ENCODE peak calls at places on chromosome 10, in four cellular contexts. K is mesothelial cell of epicardium, S is HFFc6, P is BE2C. M is an unnamed sample.

GRCh38 chr10:122486396-122487080 is 25.2 kb downstream of the HTRA1 start:
- DNase-seq in P (no peak), S (no peak), K (no peak), M (no peak)

GRCh38 chr10:34526758-34527730 is 288.1 kb downstream of the PARD3 start:
- DNase-seq in K (no peak), P (no peak), S (peak), M (no peak)

GRCh38 chr10:103917326-103918052 is 495 bp downstream of the STN1 start:
- DNase-seq in S (no peak), P (peak), K (no peak), M (no peak)

GRCh38 chr10:77794256-77795142 is 132.1 kb downstream of the DLG5 start:
- DNase-seq in K (no peak), S (no peak), P (no peak), M (no peak)

GRCh38 chr10:16787361-16787791 is 29.8 kb downstream of the RSU1 start:
- DNase-seq in K (no peak), P (no peak), S (no peak), M (no peak)

GRCh38 chr10:16809074-16809718 is 8.0 kb downstream of the RSU1 start:
- DNase-seq in P (peak), K (no peak), S (peak), M (peak)

GRCh38 chr10:84193327-84193726 is 1.0 kb upstream of the CDHR1 start:
- DNase-seq in S (no peak), K (no peak), P (no peak), M (no peak)

GRCh38 chr10:103451091-103451801 is 924 bp downstream of the CALHM2 start:
- DNase-seq in K (no peak), S (peak), P (peak), M (no peak)

GRCh38 chr10:93421426-93421825 is 60.7 kb downstream of the MYOF start:
- DNase-seq in K (no peak), S (no peak), P (no peak), M (no peak)

GRCh38 chr10:61211468-61211867 is 241.7 kb downstream of the TMEM26 start:
- DNase-seq in K (no peak), S (no peak), P (no peak), M (no peak)

GRCh38 chr10:794382-794956 is 105.0 kb upstream of the DIP2C start:
- DNase-seq in S (peak), K (no peak), P (peak), M (no peak)

GRCh38 chr10:28991738-28992270 is 297.1 kb upstream of the LYZL1 start:
- DNase-seq in P (peak), K (no peak), S (no peak), M (peak)

GRCh38 chr10:15370212-15370740 is 813 bp downstream of the FAM171A1 start:
- DNase-seq in K (peak), P (peak), S (peak), M (no peak)

GRCh38 chr10:61640876-61641275 is 21.9 kb upstream of the CABCOCO1 start:
- DNase-seq in S (no peak), K (no peak), P (no peak), M (no peak)

GRCh38 chr10:87861953-87862643 is 1.2 kb downstream of the KLLN start:
- DNase-seq in K (peak), S (peak), P (peak), M (peak)

GRCh38 chr10:101511938-101512337 is 76.1 kb downstream of the POLL start:
- DNase-seq in P (no peak), S (no peak), K (no peak), M (no peak)

GRCh38 chr10:97279121-97279815 is 13.2 kb downstream of the ARHGAP19 start:
- DNase-seq in S (no peak), K (no peak), P (no peak), M (no peak)

GRCh38 chr10:103636492-103636891 is 143.0 kb downstream of the NEURL1 start:
- DNase-seq in K (no peak), S (no peak), P (no peak), M (no peak)

GRCh38 chr10:60433684-60434083 is 44.0 kb upstream of the ANK3 start:
- DNase-seq in S (peak), P (no peak), K (no peak), M (no peak)

GRCh38 chr10:87541114-87541513 is 36.4 kb downstream of the MINPP1 start:
- DNase-seq in P (no peak), K (no peak), S (peak), M (no peak)

GRCh38 chr10:77428776-77429395 is 208.7 kb downstream of the KCNMA1 start:
- DNase-seq in K (no peak), S (peak), P (peak), M (no peak)

GRCh38 chr10:116864436-116864835 is 15.1 kb downstream of the ENO4 start:
- DNase-seq in K (no peak), P (no peak), S (no peak), M (no peak)

GRCh38 chr10:3090914-3091313 is 23.6 kb downstream of the PFKP start:
- DNase-seq in K (no peak), P (no peak), S (peak), M (no peak)

GRCh38 chr10:112839928-112840654 is 110.0 kb upstream of the TCF7L2 start:
- DNase-seq in K (no peak), S (no peak), P (no peak), M (no peak)

GRCh38 chr10:54130394-54130793 is 670.6 kb downstream of the PCDH15 start:
- DNase-seq in P (no peak), K (no peak), S (no peak), M (no peak)

GRCh38 chr10:54137396-54137795 is 663.6 kb downstream of the PCDH15 start:
- DNase-seq in P (no peak), K (no peak), S (no peak), M (no peak)

GRCh38 chr10:54131833-54132232 is 669.2 kb downstream of the PCDH15 start:
- DNase-seq in P (no peak), K (no peak), S (no peak), M (no peak)

DNA sequence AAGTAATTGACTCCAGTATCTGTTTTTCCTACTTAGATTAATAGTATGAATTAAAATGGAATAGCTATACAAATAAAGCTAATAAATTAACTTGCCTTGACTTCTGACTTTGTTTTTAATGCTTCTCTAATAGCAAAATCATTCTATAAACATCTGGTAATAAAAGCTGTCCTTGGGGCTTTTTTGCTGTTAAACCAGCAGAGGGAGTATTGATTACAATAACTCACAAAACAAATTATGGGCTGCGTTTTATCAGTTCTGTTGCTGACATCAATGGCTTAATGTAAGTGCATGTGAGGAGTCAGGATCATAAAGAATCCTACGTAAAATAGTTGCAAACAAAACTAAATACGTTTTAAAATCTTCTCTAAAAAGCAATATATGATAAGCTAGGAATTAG is 667.8 kb downstream of the PCDH15 start:
- DNase-seq in S (no peak), P (no peak), K (no peak), M (no peak)
- TF ChIP-seq CTCF in S (no peak), P (peak), K (peak), M (peak)

GRCh38 chr10:35613597-35614226 is 8.6 kb downstream of the GJD4 start:
- DNase-seq in P (no peak), S (peak), K (no peak), M (no peak)
- TF ChIP-seq CTCF in P (peak), S (peak), K (no peak), M (peak)

GRCh38 chr10:73167557-73168485 is at the start of the genes ECD and FAM149B1:
- DNase-seq in K (peak), S (peak), P (peak), M (peak)
- TF ChIP-seq CTCF in K (no peak), S (peak), P (no peak), M (no peak)

GRCh38 chr10:75189266-75190096 is 21.1 kb upstream of the VDAC2 start:
- DNase-seq in K (no peak), P (no peak), S (no peak), M (no peak)

GRCh38 chr10:75187961-75188426 is 22.6 kb upstream of the VDAC2 start:
- DNase-seq in S (peak), P (peak), K (no peak), M (peak)

GRCh38 chr10:75197066-75197465 is 13.5 kb upstream of the VDAC2 start:
- DNase-seq in K (no peak), S (no peak), P (no peak), M (no peak)

GRCh38 chr10:75195035-75195763 is 15.4 kb upstream of the VDAC2 start:
- DNase-seq in S (peak), P (no peak), K (no peak), M (no peak)

GRCh38 chr10:75191821-75192568 is 18.6 kb upstream of the VDAC2 start:
- DNase-seq in K (no peak), S (peak), P (no peak), M (no peak)
- TF ChIP-seq CTCF in K (no peak), S (peak), P (no peak), M (no peak)

DNA sequence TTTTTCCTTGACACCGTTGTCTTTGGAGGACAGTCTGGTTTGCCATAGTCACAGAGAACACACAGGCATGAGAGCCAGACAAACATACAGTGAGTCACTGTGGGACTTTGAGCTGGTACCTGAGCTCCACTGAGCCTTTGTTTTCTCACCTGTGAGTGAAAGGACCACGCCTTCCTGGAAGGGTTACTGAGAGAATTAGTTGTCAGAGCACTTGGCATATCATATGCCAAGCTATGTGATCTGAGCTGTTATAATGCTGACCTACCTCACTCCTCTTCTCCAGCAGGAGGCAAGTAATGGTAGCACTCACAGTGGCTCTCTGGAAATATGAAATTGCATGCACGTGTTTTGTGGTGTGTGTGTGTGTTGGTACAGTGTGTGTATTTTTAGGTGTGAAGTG is 59.7 kb downstream of the CXCL12 start:
- DNase-seq in S (no peak), P (no peak), K (no peak), M (no peak)
- TF ChIP-seq CTCF in S (no peak), P (no peak), K (no peak), M (no peak)

M was measured in D721Med.